ENCODE peak calls at places on chromosomes 5 and 9, in nine cellular contexts. One of them, this sample, is unnamed.

GRCh38 chr5:176359658-176360057 is 1.9 kb downstream of the KIAA1191 start:
- DNase-seq in HS-5: no peak
- DNase-seq in lower lobe of right lung: no peak
- DNase-seq in ureter: no peak
- DNase-seq in activated effector memory CD4-positive, alpha-beta T cell treated with anti-CD3 and anti-CD28 coated beads, Interleukin-2, amount 50 U/mL, for 16 hours: no peak
- DNase-seq in non-pigmented ciliary epithelial cell: no peak
- DNase-seq in uterus: no peak
- DNase-seq in NCI-H2081: no peak
- DNase-seq in osteocyte: no peak
- DNase-seq in this sample: peak; percentile 3

GRCh38 chr5:172175263-172175719 is 12.7 kb downstream of the STK10 start:
- DNase-seq in HS-5: no peak
- DNase-seq in lower lobe of right lung: peak; percentile 86
- DNase-seq in ureter: peak; percentile 74
- DNase-seq in activated effector memory CD4-positive, alpha-beta T cell treated with anti-CD3 and anti-CD28 coated beads, Interleukin-2, amount 50 U/mL, for 16 hours: peak; percentile 95
- DNase-seq in non-pigmented ciliary epithelial cell: no peak
- DNase-seq in uterus: no peak
- DNase-seq in NCI-H2081: no peak
- DNase-seq in osteocyte: no peak
- DNase-seq in this sample: no peak

GRCh38 chr5:139565411-139566305 is 4.5 kb downstream of the UBE2D2 start:
- DNase-seq in HS-5: no peak
- DNase-seq in lower lobe of right lung: no peak
- DNase-seq in ureter: no peak
- DNase-seq in activated effector memory CD4-positive, alpha-beta T cell treated with anti-CD3 and anti-CD28 coated beads, Interleukin-2, amount 50 U/mL, for 16 hours: peak; percentile 71
- DNase-seq in non-pigmented ciliary epithelial cell: no peak
- DNase-seq in uterus: no peak
- DNase-seq in NCI-H2081: no peak
- DNase-seq in osteocyte: no peak
- DNase-seq in this sample: no peak

GRCh38 chr9:100425758-100426157 is 1.2 kb upstream of the MSANTD3 start:
- DNase-seq in HS-5: no peak
- DNase-seq in lower lobe of right lung: no peak
- DNase-seq in ureter: no peak
- DNase-seq in activated effector memory CD4-positive, alpha-beta T cell treated with anti-CD3 and anti-CD28 coated beads, Interleukin-2, amount 50 U/mL, for 16 hours: no peak
- DNase-seq in non-pigmented ciliary epithelial cell: no peak
- DNase-seq in uterus: no peak
- DNase-seq in NCI-H2081: no peak
- DNase-seq in osteocyte: no peak
- DNase-seq in this sample: no peak

GRCh38 chr9:36961051-36961450 is 73.0 kb downstream of the PAX5 start:
- DNase-seq in HS-5: no peak
- DNase-seq in lower lobe of right lung: no peak
- DNase-seq in ureter: no peak
- DNase-seq in activated effector memory CD4-positive, alpha-beta T cell treated with anti-CD3 and anti-CD28 coated beads, Interleukin-2, amount 50 U/mL, for 16 hours: no peak
- DNase-seq in non-pigmented ciliary epithelial cell: no peak
- DNase-seq in uterus: no peak
- DNase-seq in NCI-H2081: no peak
- DNase-seq in osteocyte: no peak
- DNase-seq in this sample: no peak

GRCh38 chr5:169960659-169961058 is 19.6 kb downstream of the INSYN2B start:
- DNase-seq in HS-5: no peak
- DNase-seq in lower lobe of right lung: no peak
- DNase-seq in ureter: no peak
- DNase-seq in activated effector memory CD4-positive, alpha-beta T cell treated with anti-CD3 and anti-CD28 coated beads, Interleukin-2, amount 50 U/mL, for 16 hours: no peak
- DNase-seq in non-pigmented ciliary epithelial cell: no peak
- DNase-seq in uterus: no peak
- DNase-seq in NCI-H2081: no peak
- DNase-seq in osteocyte: no peak
- DNase-seq in this sample: no peak

GRCh38 chr9:3827175-3827574 is 301.4 kb upstream of the RFX3 start:
- DNase-seq in HS-5: no peak
- DNase-seq in lower lobe of right lung: peak; percentile 64
- DNase-seq in ureter: peak; percentile 70
- DNase-seq in activated effector memory CD4-positive, alpha-beta T cell treated with anti-CD3 and anti-CD28 coated beads, Interleukin-2, amount 50 U/mL, for 16 hours: no peak
- DNase-seq in non-pigmented ciliary epithelial cell: no peak
- DNase-seq in uterus: no peak
- DNase-seq in NCI-H2081: no peak
- DNase-seq in osteocyte: no peak
- DNase-seq in this sample: peak; percentile 71

GRCh38 chr5:125961150-125961549 is 462.1 kb upstream of the GRAMD2B start:
- DNase-seq in HS-5: no peak
- DNase-seq in lower lobe of right lung: no peak
- DNase-seq in ureter: no peak
- DNase-seq in activated effector memory CD4-positive, alpha-beta T cell treated with anti-CD3 and anti-CD28 coated beads, Interleukin-2, amount 50 U/mL, for 16 hours: no peak
- DNase-seq in non-pigmented ciliary epithelial cell: no peak
- DNase-seq in uterus: no peak
- DNase-seq in NCI-H2081: no peak
- DNase-seq in osteocyte: no peak
- DNase-seq in this sample: no peak

GRCh38 chr5:16842916-16843315 is 93.2 kb downstream of the MYO10 start:
- DNase-seq in HS-5: no peak
- DNase-seq in lower lobe of right lung: no peak
- DNase-seq in ureter: no peak
- DNase-seq in activated effector memory CD4-positive, alpha-beta T cell treated with anti-CD3 and anti-CD28 coated beads, Interleukin-2, amount 50 U/mL, for 16 hours: no peak
- DNase-seq in non-pigmented ciliary epithelial cell: no peak
- DNase-seq in uterus: no peak
- DNase-seq in NCI-H2081: no peak
- DNase-seq in osteocyte: no peak
- DNase-seq in this sample: peak; percentile 24

GRCh38 chr5:84115727-84116126 is 269.0 kb downstream of the EDIL3 start:
- DNase-seq in HS-5: no peak
- DNase-seq in lower lobe of right lung: no peak
- DNase-seq in ureter: no peak
- DNase-seq in activated effector memory CD4-positive, alpha-beta T cell treated with anti-CD3 and anti-CD28 coated beads, Interleukin-2, amount 50 U/mL, for 16 hours: no peak
- DNase-seq in non-pigmented ciliary epithelial cell: no peak
- DNase-seq in uterus: no peak
- DNase-seq in NCI-H2081: no peak
- DNase-seq in osteocyte: no peak
- DNase-seq in this sample: no peak

GRCh38 chr9:36037580-36038169 is 962 bp downstream of the RECK start:
- DNase-seq in HS-5: no peak
- DNase-seq in lower lobe of right lung: no peak
- DNase-seq in ureter: no peak
- DNase-seq in activated effector memory CD4-positive, alpha-beta T cell treated with anti-CD3 and anti-CD28 coated beads, Interleukin-2, amount 50 U/mL, for 16 hours: no peak
- DNase-seq in non-pigmented ciliary epithelial cell: no peak
- DNase-seq in uterus: no peak
- DNase-seq in NCI-H2081: peak; percentile 40
- DNase-seq in osteocyte: no peak
- DNase-seq in this sample: no peak

GRCh38 chr5:44454002-44454401 is 64.8 kb upstream of the FGF10 start:
- DNase-seq in HS-5: no peak
- DNase-seq in lower lobe of right lung: no peak
- DNase-seq in ureter: no peak
- DNase-seq in activated effector memory CD4-positive, alpha-beta T cell treated with anti-CD3 and anti-CD28 coated beads, Interleukin-2, amount 50 U/mL, for 16 hours: no peak
- DNase-seq in non-pigmented ciliary epithelial cell: no peak
- DNase-seq in uterus: no peak
- DNase-seq in NCI-H2081: no peak
- DNase-seq in osteocyte: no peak
- DNase-seq in this sample: no peak

GRCh38 chr5:156552855-156553358 is 225.9 kb downstream of the SGCD start:
- DNase-seq in HS-5: no peak
- DNase-seq in lower lobe of right lung: no peak
- DNase-seq in ureter: no peak
- DNase-seq in activated effector memory CD4-positive, alpha-beta T cell treated with anti-CD3 and anti-CD28 coated beads, Interleukin-2, amount 50 U/mL, for 16 hours: no peak
- DNase-seq in non-pigmented ciliary epithelial cell: no peak
- DNase-seq in uterus: no peak
- DNase-seq in NCI-H2081: no peak
- DNase-seq in osteocyte: no peak
- DNase-seq in this sample: no peak

GRCh38 chr9:114311571-114312512 is 11.1 kb upstream of the ORM1 start:
- DNase-seq in HS-5: no peak
- DNase-seq in lower lobe of right lung: peak; percentile 37
- DNase-seq in ureter: peak; percentile 20
- DNase-seq in activated effector memory CD4-positive, alpha-beta T cell treated with anti-CD3 and anti-CD28 coated beads, Interleukin-2, amount 50 U/mL, for 16 hours: peak; percentile 42
- DNase-seq in non-pigmented ciliary epithelial cell: no peak
- DNase-seq in uterus: peak; percentile 6
- DNase-seq in NCI-H2081: no peak
- DNase-seq in osteocyte: peak; percentile 65
- DNase-seq in this sample: no peak

GRCh38 chr9:29214702-29215248 is 1641.5 kb upstream of the C9orf72 start:
- DNase-seq in HS-5: no peak
- DNase-seq in lower lobe of right lung: no peak
- DNase-seq in ureter: no peak
- DNase-seq in activated effector memory CD4-positive, alpha-beta T cell treated with anti-CD3 and anti-CD28 coated beads, Interleukin-2, amount 50 U/mL, for 16 hours: no peak
- DNase-seq in non-pigmented ciliary epithelial cell: no peak
- DNase-seq in uterus: no peak
- DNase-seq in NCI-H2081: peak; percentile 57
- DNase-seq in osteocyte: no peak
- DNase-seq in this sample: no peak

GRCh38 chr5:173591300-173591622 is 25.2 kb downstream of the BOD1 start:
- DNase-seq in HS-5: no peak
- DNase-seq in lower lobe of right lung: no peak
- DNase-seq in ureter: no peak
- DNase-seq in activated effector memory CD4-positive, alpha-beta T cell treated with anti-CD3 and anti-CD28 coated beads, Interleukin-2, amount 50 U/mL, for 16 hours: no peak
- DNase-seq in non-pigmented ciliary epithelial cell: no peak
- DNase-seq in uterus: no peak
- DNase-seq in NCI-H2081: no peak
- DNase-seq in osteocyte: no peak
- DNase-seq in this sample: no peak

GRCh38 chr5:36199620-36200019 is 42.1 kb downstream of the NADK2 start:
- DNase-seq in HS-5: no peak
- DNase-seq in lower lobe of right lung: no peak
- DNase-seq in ureter: no peak
- DNase-seq in activated effector memory CD4-positive, alpha-beta T cell treated with anti-CD3 and anti-CD28 coated beads, Interleukin-2, amount 50 U/mL, for 16 hours: no peak
- DNase-seq in non-pigmented ciliary epithelial cell: peak; percentile 31
- DNase-seq in uterus: no peak
- DNase-seq in NCI-H2081: no peak
- DNase-seq in osteocyte: no peak
- DNase-seq in this sample: no peak

GRCh38 chr5:131814990-131815389 is 18.2 kb upstream of the FNIP1 start:
- DNase-seq in HS-5: peak; percentile 93
- DNase-seq in lower lobe of right lung: no peak
- DNase-seq in ureter: no peak
- DNase-seq in activated effector memory CD4-positive, alpha-beta T cell treated with anti-CD3 and anti-CD28 coated beads, Interleukin-2, amount 50 U/mL, for 16 hours: no peak
- DNase-seq in non-pigmented ciliary epithelial cell: peak; percentile 68
- DNase-seq in uterus: no peak
- DNase-seq in NCI-H2081: no peak
- DNase-seq in osteocyte: no peak
- DNase-seq in this sample: peak; percentile 16

GRCh38 chr5:14635656-14636055 is 28.9 kb upstream of the OTULIN start:
- DNase-seq in HS-5: no peak
- DNase-seq in lower lobe of right lung: no peak
- DNase-seq in ureter: no peak
- DNase-seq in activated effector memory CD4-positive, alpha-beta T cell treated with anti-CD3 and anti-CD28 coated beads, Interleukin-2, amount 50 U/mL, for 16 hours: no peak
- DNase-seq in non-pigmented ciliary epithelial cell: no peak
- DNase-seq in uterus: no peak
- DNase-seq in NCI-H2081: no peak
- DNase-seq in osteocyte: no peak
- DNase-seq in this sample: no peak